ENCODE peak calls at places on chromosomes 3 and 15, in four cellular contexts. One of them, this sample, is unnamed.

GRCh38 chr15:28096720-28097431 is 2.2 kb downstream of the OCA2 start:
- DNase-seq in GM12864: no peak
- DNase-seq in astrocyte of the cerebellum: no peak
- DNase-seq in dorsolateral prefrontal cortex: no peak
- DNase-seq in this sample: no peak

GRCh38 chr3:56826831-56827722 is 25.3 kb upstream of the ARHGEF3 start:
- DNase-seq in GM12864: no peak
- DNase-seq in astrocyte of the cerebellum: no peak
- DNase-seq in dorsolateral prefrontal cortex: no peak
- DNase-seq in this sample: no peak

GRCh38 chr15:62067448-62068044 is 769 bp downstream of the C2CD4A start:
- DNase-seq in GM12864: no peak
- DNase-seq in astrocyte of the cerebellum: no peak
- DNase-seq in dorsolateral prefrontal cortex: no peak
- DNase-seq in this sample: peak

GRCh38 chr3:14047027-14047426 is 77.6 kb downstream of the CHCHD4 start:
- DNase-seq in GM12864: no peak
- DNase-seq in astrocyte of the cerebellum: no peak
- DNase-seq in dorsolateral prefrontal cortex: no peak
- DNase-seq in this sample: no peak

GRCh38 chr3:25478358-25478757 is 50.3 kb downstream of the RARB start:
- DNase-seq in GM12864: no peak
- DNase-seq in astrocyte of the cerebellum: no peak
- DNase-seq in dorsolateral prefrontal cortex: peak
- DNase-seq in this sample: no peak

GRCh38 chr15:38169982-38170381 is 82.7 kb upstream of the SPRED1 start:
- DNase-seq in GM12864: no peak
- DNase-seq in astrocyte of the cerebellum: no peak
- DNase-seq in dorsolateral prefrontal cortex: no peak
- DNase-seq in this sample: no peak

GRCh38 chr3:56700136-56700535 is 17.1 kb upstream of the TASOR start:
- DNase-seq in GM12864: no peak
- DNase-seq in astrocyte of the cerebellum: no peak
- DNase-seq in dorsolateral prefrontal cortex: no peak
- DNase-seq in this sample: no peak

GRCh38 chr3:56303508-56303907 is 164.8 kb downstream of the ERC2 start:
- DNase-seq in GM12864: peak
- DNase-seq in astrocyte of the cerebellum: peak
- DNase-seq in dorsolateral prefrontal cortex: no peak
- DNase-seq in this sample: peak

GRCh38 chr15:92140802-92141201 is 252.9 kb upstream of the ST8SIA2 start:
- DNase-seq in GM12864: no peak
- DNase-seq in astrocyte of the cerebellum: no peak
- DNase-seq in dorsolateral prefrontal cortex: no peak
- DNase-seq in this sample: no peak

GRCh38 chr3:6737223-6737994 is 123.5 kb upstream of the GRM7 start:
- DNase-seq in GM12864: no peak
- DNase-seq in astrocyte of the cerebellum: no peak
- DNase-seq in dorsolateral prefrontal cortex: no peak
- DNase-seq in this sample: no peak

GRCh38 chr15:101017041-101017754 is 98.0 kb downstream of the LRRK1 start:
- DNase-seq in GM12864: no peak
- DNase-seq in astrocyte of the cerebellum: no peak
- DNase-seq in dorsolateral prefrontal cortex: no peak
- DNase-seq in this sample: no peak

GRCh38 chr3:156772588-156773206 is 53.5 kb upstream of the LEKR1 start:
- DNase-seq in GM12864: no peak
- DNase-seq in astrocyte of the cerebellum: no peak
- DNase-seq in dorsolateral prefrontal cortex: no peak
- DNase-seq in this sample: no peak

GRCh38 chr3:156781310-156782230 is 44.6 kb upstream of the LEKR1 start:
- DNase-seq in GM12864: no peak
- DNase-seq in astrocyte of the cerebellum: no peak
- DNase-seq in dorsolateral prefrontal cortex: no peak
- DNase-seq in this sample: no peak

GRCh38 chr3:156770699-156771414 is 55.3 kb upstream of the LEKR1 start:
- DNase-seq in GM12864: no peak
- DNase-seq in astrocyte of the cerebellum: no peak
- DNase-seq in dorsolateral prefrontal cortex: no peak
- DNase-seq in this sample: no peak

GRCh38 chr3:156776871-156777270 is 49.3 kb upstream of the LEKR1 start:
- DNase-seq in GM12864: no peak
- DNase-seq in astrocyte of the cerebellum: no peak
- DNase-seq in dorsolateral prefrontal cortex: no peak
- DNase-seq in this sample: no peak

DNA sequence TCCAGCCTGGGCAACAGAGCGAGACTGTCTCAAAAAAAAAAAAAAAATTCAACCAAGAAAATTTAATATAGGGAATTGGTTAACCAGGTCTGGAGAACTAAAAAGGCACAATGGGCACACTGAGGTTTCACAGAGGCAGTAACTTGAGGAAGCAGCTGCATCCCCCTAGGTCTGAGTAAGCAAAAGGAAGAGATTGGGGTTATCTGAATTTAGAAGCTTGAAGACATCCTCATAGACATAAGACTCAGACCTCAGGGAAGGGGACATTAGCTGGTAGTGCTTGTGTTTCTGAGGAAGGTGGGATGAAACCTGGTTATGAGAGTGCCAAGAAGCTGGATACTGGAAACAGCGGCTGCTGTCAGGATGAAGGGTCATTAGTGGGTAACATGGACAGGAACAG is 50.1 kb upstream of the LEKR1 start:
- DNase-seq in GM12864: no peak
- DNase-seq in astrocyte of the cerebellum: no peak
- DNase-seq in dorsolateral prefrontal cortex: no peak
- DNase-seq in this sample: no peak
- TF ChIP-seq CTCF in GM12864: no peak
- TF ChIP-seq CTCF in astrocyte of the cerebellum: no peak
- TF ChIP-seq CTCF in dorsolateral prefrontal cortex: no peak
- TF ChIP-seq CTCF in this sample: no peak

DNA sequence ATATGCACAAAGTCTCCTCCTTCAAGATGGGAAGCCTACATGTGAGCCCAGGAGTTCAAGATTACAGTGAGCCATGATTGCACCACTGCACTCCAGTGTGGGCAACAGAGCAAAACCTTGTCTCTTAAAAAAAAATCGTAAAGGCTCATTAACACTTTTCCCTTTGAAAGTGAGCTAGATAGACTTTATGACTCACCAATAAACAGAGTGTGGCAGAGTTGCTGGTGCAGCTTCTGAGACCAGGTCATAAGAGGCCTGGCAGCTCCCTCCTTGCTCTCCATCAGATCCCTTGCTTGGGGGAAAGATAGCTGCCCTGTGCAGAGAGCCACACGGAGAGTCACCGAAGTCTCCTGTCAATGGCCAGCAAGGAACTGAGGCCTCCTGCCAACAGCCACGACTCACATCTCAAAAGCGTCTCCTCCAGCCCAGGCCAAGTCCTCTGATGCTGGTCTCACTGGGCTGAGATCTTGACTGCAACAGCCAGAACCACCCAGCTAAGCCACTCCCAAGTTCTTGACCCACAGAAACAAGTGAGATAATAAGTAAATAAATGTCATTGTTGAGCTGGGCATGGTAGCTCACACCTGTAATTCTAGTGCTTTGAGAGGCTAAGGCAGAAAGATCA is 8.7 kb upstream of the GP9 start:
- DNase-seq in GM12864: no peak
- DNase-seq in astrocyte of the cerebellum: no peak
- DNase-seq in dorsolateral prefrontal cortex: no peak
- DNase-seq in this sample: no peak
- TF ChIP-seq CTCF in GM12864: no peak
- TF ChIP-seq CTCF in astrocyte of the cerebellum: no peak
- TF ChIP-seq CTCF in dorsolateral prefrontal cortex: no peak
- TF ChIP-seq CTCF in this sample: no peak

GRCh38 chr15:80442728-80443403 is 38.7 kb downstream of the ARNT2 start:
- DNase-seq in GM12864: no peak
- DNase-seq in astrocyte of the cerebellum: no peak
- DNase-seq in dorsolateral prefrontal cortex: no peak
- DNase-seq in this sample: no peak
- TF ChIP-seq CTCF in GM12864: no peak
- TF ChIP-seq CTCF in astrocyte of the cerebellum: no peak
- TF ChIP-seq CTCF in dorsolateral prefrontal cortex: no peak
- TF ChIP-seq CTCF in this sample: no peak

GRCh38 chr3:53486961-53487654 is 7.3 kb upstream of the CACNA1D start:
- DNase-seq in GM12864: no peak
- DNase-seq in astrocyte of the cerebellum: no peak
- DNase-seq in dorsolateral prefrontal cortex: no peak
- DNase-seq in this sample: no peak
- TF ChIP-seq CTCF in GM12864: no peak
- TF ChIP-seq CTCF in astrocyte of the cerebellum: no peak
- TF ChIP-seq CTCF in dorsolateral prefrontal cortex: no peak
- TF ChIP-seq CTCF in this sample: no peak

GRCh38 chr3:131231710-131232348 is 149.7 kb upstream of the NUDT16 start:
- DNase-seq in GM12864: no peak
- DNase-seq in astrocyte of the cerebellum: no peak
- DNase-seq in dorsolateral prefrontal cortex: no peak
- DNase-seq in this sample: no peak
- TF ChIP-seq CTCF in GM12864: peak
- TF ChIP-seq CTCF in astrocyte of the cerebellum: no peak
- TF ChIP-seq CTCF in dorsolateral prefrontal cortex: no peak
- TF ChIP-seq CTCF in this sample: no peak

GRCh38 chr15:59174846-59175831 is 31.5 kb upstream of the LDHAL6B start:
- DNase-seq in GM12864: peak
- DNase-seq in astrocyte of the cerebellum: peak
- DNase-seq in dorsolateral prefrontal cortex: peak
- DNase-seq in this sample: peak
- TF ChIP-seq CTCF in GM12864: peak
- TF ChIP-seq CTCF in astrocyte of the cerebellum: peak
- TF ChIP-seq CTCF in dorsolateral prefrontal cortex: peak
- TF ChIP-seq CTCF in this sample: peak

DNA sequence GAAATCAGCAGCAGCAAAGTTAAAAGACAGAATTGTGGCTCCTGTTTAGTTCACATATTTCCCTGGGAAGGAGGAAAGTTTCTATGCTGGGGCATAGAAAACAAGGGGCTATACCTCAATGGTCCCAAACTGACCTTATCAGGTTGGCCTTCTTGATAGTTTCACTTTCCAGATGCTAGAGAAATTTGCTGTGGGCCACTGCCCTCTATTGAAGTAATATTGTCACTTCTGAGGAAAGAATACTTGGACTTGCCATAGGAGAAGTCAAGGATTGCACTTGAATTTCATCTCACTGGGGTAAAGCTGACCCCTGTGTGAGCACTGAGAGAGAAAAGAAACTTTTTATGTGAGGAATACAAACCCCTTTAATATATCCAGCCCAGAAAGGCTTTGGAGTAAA is 49.3 kb upstream of the XCR1 start:
- DNase-seq in GM12864: no peak
- DNase-seq in astrocyte of the cerebellum: no peak
- DNase-seq in dorsolateral prefrontal cortex: no peak
- DNase-seq in this sample: no peak
- TF ChIP-seq CTCF in GM12864: peak
- TF ChIP-seq CTCF in astrocyte of the cerebellum: peak
- TF ChIP-seq CTCF in dorsolateral prefrontal cortex: peak
- TF ChIP-seq CTCF in this sample: no peak

This sample was measured in GM13976.